ENCODE peak calls at places on chromosomes 3 and 15, in five cellular contexts. Y is neuronal stem cell; U is T-helper 2 cell; P is activated CD4-positive, alpha-beta T cell treated with anti-CD3 and anti-CD28 coated beads, Interleukin-2, amount 50 U/mL, for 24 hours; N is iPS DF 19.7. W is an unnamed sample.
A peak's percentile ranks its signal among the peaks of the same experiment; 100 is the strongest.

GRCh38 chr3:52345521-52346110 is 29.5 kb downstream of the DNAH1 start:
- DNase-seq in Y (no peak), U (no peak), P (no peak), N (no peak), W (no peak)

GRCh38 chr3:120177907-120178306 is 83.7 kb upstream of the GSK3B start:
- DNase-seq in Y (no peak), U (no peak), P (no peak), N (no peak), W (no peak)

GRCh38 chr15:98787936-98788757 is 139.8 kb downstream of the IGF1R start:
- DNase-seq in Y (no peak), U (no peak), P (no peak), N (no peak), W (no peak)

GRCh38 chr3:127170794-127171193 is 22.1 kb upstream of the PRR23E start:
- DNase-seq in Y (no peak), U (no peak), P (no peak), N (no peak), W (peak; percentile 42)

GRCh38 chr3:44509985-44510360 is 32.5 kb upstream of the ZNF445 start:
- DNase-seq in Y (peak; percentile 2), U (peak; percentile 4), P (no peak), N (no peak), W (no peak)

GRCh38 chr3:129623447-129624118 is 17.1 kb upstream of the PLXND1 start:
- DNase-seq in Y (no peak), U (no peak), P (no peak), N (no peak), W (no peak)

GRCh38 chr3:23055733-23056376 is 147.3 kb upstream of the UBE2E2 start:
- DNase-seq in Y (no peak), U (no peak), P (no peak), N (no peak), W (no peak)

GRCh38 chr3:25581335-25581734 is 83.4 kb downstream of the TOP2B start:
- DNase-seq in Y (no peak), U (no peak), P (no peak), N (no peak), W (no peak)

GRCh38 chr3:100155105-100155504 is 40.8 kb upstream of the FILIP1L start:
- DNase-seq in Y (no peak), U (no peak), P (no peak), N (no peak), W (no peak)

GRCh38 chr3:162139841-162140240 is 643.2 kb downstream of the OTOL1 start:
- DNase-seq in Y (no peak), U (no peak), P (no peak), N (no peak), W (no peak)

GRCh38 chr3:147406255-147407023 is at the start of gene ZIC4:
- DNase-seq in Y (no peak), U (no peak), P (no peak), N (no peak), W (no peak)

GRCh38 chr3:169323580-169324453 is 339.7 kb downstream of the MECOM start:
- DNase-seq in Y (no peak), U (no peak), P (no peak), N (no peak), W (no peak)

GRCh38 chr15:70267306-70267705 is 169.6 kb upstream of the TLE3 start:
- DNase-seq in Y (no peak), U (no peak), P (no peak), N (no peak), W (no peak)

W was measured in nephron progenitor cell.